ENCODE peak calls at places on chromosomes 11 and 22, in seven cellular contexts. T is CD4-positive, alpha-beta T cell; Z is cardiac fibroblast; R is left ventricle myocardium inferior; K is OCI-LY7; C is progenitor cell of endocrine pancreas; M is astrocyte of the spinal cord. F is an unnamed sample.

GRCh38 chr11:99683933-99684332 is 663.2 kb downstream of the CNTN5 start:
- DNase-seq in C (no peak), M (no peak), Z (no peak), K (no peak), R (no peak), T (no peak), F (no peak)

GRCh38 chr11:13602844-13603243 is 65.6 kb upstream of the FAR1 start:
- DNase-seq in R (no peak), C (no peak), T (no peak), K (no peak), M (no peak), Z (no peak), F (no peak)

GRCh38 chr11:46367244-46367915 is 14.1 kb upstream of the MDK start:
- DNase-seq in C (peak; percentile 67), K (peak; percentile 69), R (peak; percentile 75), M (peak; percentile 28), Z (peak; percentile 61), T (peak; percentile 74), F (peak; percentile 80)

GRCh38 chr11:65915821-65916251 is 3.0 kb downstream of the C11orf68 start:
- DNase-seq in T (no peak), M (peak; percentile 95), R (peak; percentile 71), C (no peak), K (no peak), Z (peak; percentile 99), F (no peak)

GRCh38 chr11:15584158-15584557 is 469.4 kb downstream of the INSC start:
- DNase-seq in R (no peak), Z (no peak), T (no peak), C (no peak), M (no peak), K (no peak), F (no peak)

GRCh38 chr11:66037327-66037726 is 11.0 kb upstream of the CATSPER1 start:
- DNase-seq in M (no peak), C (no peak), R (no peak), T (no peak), Z (no peak), K (no peak), F (no peak)

GRCh38 chr11:96012086-96012824 is 88.3 kb upstream of the MTMR2 start:
- DNase-seq in T (peak; percentile 34), C (no peak), K (peak; percentile 88), M (peak; percentile 87), Z (peak; percentile 89), R (no peak), F (peak; percentile 8)

GRCh38 chr22:50114221-50114981 is 24.6 kb downstream of the MOV10L1 start:
- DNase-seq in Z (peak; percentile 80), M (peak; percentile 75), T (no peak), K (no peak), R (no peak), C (no peak), F (no peak)

GRCh38 chr11:46389450-46390330 is 1.9 kb downstream of the CHRM4 start:
- DNase-seq in C (peak; percentile 75), T (no peak), M (peak; percentile 61), K (peak; percentile 64), Z (peak; percentile 69), R (peak; percentile 67), F (peak; percentile 89)

GRCh38 chr22:44263547-44263946 is 49.2 kb downstream of the SHISAL1 start:
- DNase-seq in T (no peak), M (no peak), Z (no peak), K (no peak), C (no peak), R (no peak), F (no peak)

GRCh38 chr11:18733202-18733601 is 7.2 kb upstream of the IGSF22 start:
- DNase-seq in Z (no peak), T (no peak), K (no peak), M (no peak), C (no peak), R (no peak), F (no peak)

GRCh38 chr11:72710278-72710677 is 36.1 kb upstream of the PDE2A start:
- DNase-seq in K (no peak), Z (no peak), C (no peak), T (no peak), M (no peak), R (no peak), F (no peak)

GRCh38 chr22:39091136-39092081 is 5.6 kb upstream of the APOBEC3H start:
- DNase-seq in M (no peak), R (no peak), C (no peak), T (no peak), Z (no peak), K (no peak), F (no peak)

GRCh38 chr11:36149538-36150242 is 139.5 kb downstream of the COMMD9 start:
- DNase-seq in T (no peak), R (no peak), M (peak; percentile 99), Z (peak; percentile 100), K (no peak), C (no peak), F (peak; percentile 32)

GRCh38 chr11:2303627-2304155 is 1.9 kb downstream of the TSPAN32 start:
- DNase-seq in Z (no peak), C (no peak), K (no peak), M (no peak), T (no peak), R (peak; percentile 76), F (no peak)

GRCh38 chr22:39456262-39457046 is at the start of gene MGAT3:
- DNase-seq in T (no peak), K (no peak), R (no peak), Z (no peak), C (no peak), M (no peak), F (no peak)

GRCh38 chr11:125457814-125458343 is 38.2 kb downstream of the FEZ1 start:
- DNase-seq in Z (peak; percentile 77), M (peak; percentile 86), K (no peak), C (no peak), T (no peak), R (peak; percentile 72), F (no peak)

GRCh38 chr22:38830026-38830844 is 13.6 kb downstream of the NPTXR start:
- DNase-seq in T (no peak), Z (no peak), C (no peak), R (no peak), K (no peak), M (no peak), F (no peak)

GRCh38 chr11:119417726-119418540 is 5.0 kb downstream of the THY1 start:
- DNase-seq in T (no peak), C (no peak), R (no peak), Z (peak; percentile 82), M (peak; percentile 85), K (no peak), F (peak; percentile 39)

GRCh38 chr11:2702771-2703486 is 3.1 kb upstream of the KCNQ1OT1 start:
- DNase-seq in R (peak; percentile 5), T (no peak), Z (no peak), C (no peak), M (no peak), K (no peak), F (no peak)

GRCh38 chr11:32781721-32782120 is 12.7 kb downstream of the CCDC73 start:
- DNase-seq in M (no peak), T (no peak), C (no peak), R (no peak), Z (no peak), K (no peak), F (no peak)

GRCh38 chr11:28529540-28530410 is 421.6 kb downstream of the METTL15 start:
- DNase-seq in M (peak; percentile 80), R (no peak), K (peak; percentile 44), T (no peak), Z (peak; percentile 88), C (no peak), F (peak; percentile 15)
- TF ChIP-seq CTCF in M (peak; percentile 17), R (peak; percentile 58), K (peak; percentile 76), T (no peak), Z (peak; percentile 30), C (peak; percentile 62), F (peak; percentile 77)

GRCh38 chr11:133830931-133831907 is 14.1 kb downstream of the SPATA19 start:
- DNase-seq in K (no peak), M (no peak), R (no peak), C (no peak), Z (no peak), T (no peak), F (no peak)
- TF ChIP-seq CTCF in K (peak; percentile 29), M (no peak), R (peak; percentile 34), C (peak; percentile 56), Z (no peak), T (no peak), F (peak; percentile 64)

GRCh38 chr11:43986327-43986726 is 43.9 kb downstream of the C11orf96 start:
- DNase-seq in R (no peak), T (no peak), Z (no peak), C (no peak), K (no peak), M (no peak), F (no peak)

GRCh38 chr11:43986881-43987280 is 44.4 kb downstream of the C11orf96 start:
- DNase-seq in M (no peak), C (no peak), R (no peak), K (no peak), T (no peak), Z (no peak), F (no peak)

GRCh38 chr11:43989162-43989961 is 46.9 kb downstream of the C11orf96 start:
- DNase-seq in K (no peak), C (no peak), M (no peak), T (no peak), Z (peak; percentile 22), R (peak; percentile 77), F (peak; percentile 63)

GRCh38 chr11:43987384-43988039 is 45.1 kb downstream of the C11orf96 start:
- DNase-seq in K (no peak), R (peak; percentile 94), Z (peak; percentile 84), T (no peak), M (peak; percentile 85), C (no peak), F (no peak)

DNA sequence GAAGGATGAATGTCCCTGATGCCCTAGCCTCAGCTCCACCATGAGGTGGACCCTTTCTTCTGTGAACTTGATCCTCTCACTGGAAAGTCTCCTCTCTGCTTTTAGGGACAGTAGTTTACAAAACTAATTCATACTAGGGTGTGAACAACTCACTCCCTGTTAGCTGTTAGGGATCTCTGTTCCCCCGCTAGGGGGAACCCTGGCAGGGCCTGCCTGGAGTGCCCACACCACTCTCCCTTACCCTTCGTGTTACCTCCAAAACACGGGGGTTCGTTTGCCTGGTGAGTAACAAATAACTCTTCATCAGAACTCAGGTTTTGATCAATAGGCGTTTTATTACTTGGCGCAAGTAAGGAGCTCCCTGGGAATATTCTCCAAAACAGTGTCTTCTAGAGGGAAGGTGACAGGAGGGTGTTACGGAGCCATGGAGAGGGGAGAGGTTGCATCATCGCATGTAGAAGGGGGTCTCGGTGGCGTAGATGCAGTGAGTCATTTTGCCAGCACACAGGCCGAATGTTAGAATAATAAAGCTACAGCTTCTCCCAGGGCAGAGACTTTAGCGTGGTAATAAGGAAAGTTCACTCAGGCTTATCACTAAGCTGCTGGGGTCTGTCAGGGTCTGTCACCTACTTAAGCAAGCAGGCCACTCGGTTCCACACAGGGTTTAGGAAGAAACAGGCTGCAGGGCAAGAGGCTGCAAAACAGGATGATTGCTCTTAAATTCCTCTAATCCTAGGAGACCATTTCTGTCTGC is 45.8 kb downstream of the C11orf96 start:
- DNase-seq in C (no peak), T (no peak), K (no peak), Z (peak; percentile 61), R (no peak), M (peak; percentile 48), F (no peak)
- TF ChIP-seq CTCF in C (no peak), T (no peak), K (peak; percentile 45), Z (peak; percentile 56), R (peak; percentile 41), M (peak; percentile 13), F (no peak)

DNA sequence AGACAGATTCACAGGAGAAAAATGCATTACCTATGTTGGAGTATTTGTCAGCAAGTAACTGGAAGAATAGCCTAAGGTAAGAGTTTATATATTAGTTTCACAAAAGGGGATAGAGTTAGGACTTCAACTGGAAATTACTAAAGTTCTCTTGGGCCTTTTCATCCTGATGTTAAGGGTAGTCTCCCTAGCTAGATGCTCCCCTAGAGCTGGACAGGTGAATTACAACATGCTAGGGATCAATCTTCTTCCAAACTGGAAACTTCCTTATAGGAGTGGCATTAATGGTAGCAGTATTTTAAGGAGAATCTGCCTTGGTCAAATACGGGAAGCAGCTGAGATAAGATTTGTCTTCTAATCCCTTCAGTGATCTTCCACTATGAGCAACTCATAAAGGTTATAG is 632.8 kb upstream of the RAG2 start:
- DNase-seq in C (no peak), Z (no peak), K (no peak), M (no peak), T (no peak), R (no peak), F (no peak)
- TF ChIP-seq CTCF in C (peak; percentile 33), Z (no peak), K (no peak), M (no peak), T (no peak), R (no peak), F (no peak)